ENCODE peak calls at places on chromosomes 7 and 10, in nine cellular contexts. I is dorsolateral prefrontal cortex; L is B cell; G is CD8-positive, alpha-beta T cell; S is suprapubic skin; T is pancreas; V is WERI-Rb-1; Y is MM.1S; R is osteoblast. X is an unnamed sample.

GRCh38 chr10:132549416-132549815 is 11.8 kb downstream of the INPP5A start:
- DNase-seq in I (no peak), S (peak), G (no peak), T (no peak), L (no peak), R (peak), V (no peak), Y (no peak), X (no peak)

GRCh38 chr7:116510795-116511194 is 11.3 kb downstream of the CAV2 start:
- DNase-seq in R (no peak), G (no peak), V (no peak), I (no peak), Y (no peak), T (no peak), S (no peak), L (no peak), X (no peak)

GRCh38 chr10:132265878-132266496 is 41.8 kb downstream of the STK32C start:
- DNase-seq in T (no peak), R (peak), G (no peak), V (no peak), I (no peak), L (no peak), Y (no peak), S (no peak), X (no peak)

GRCh38 chr10:97553575-97554100 is 18.9 kb upstream of the ANKRD2 start:
- DNase-seq in V (peak), L (peak), Y (peak), G (peak), R (peak), I (no peak), T (peak), S (no peak), X (no peak)

GRCh38 chr7:99141334-99141733 is 2.6 kb downstream of the SMURF1 start:
- DNase-seq in V (no peak), G (no peak), I (no peak), L (no peak), T (no peak), R (no peak), Y (no peak), S (no peak), X (no peak)

GRCh38 chr10:130636303-130636702 is 500.1 kb downstream of the GLRX3 start:
- DNase-seq in Y (no peak), R (no peak), V (no peak), I (no peak), G (no peak), L (no peak), S (no peak), T (no peak), X (no peak)

GRCh38 chr10:21510218-21511070 is 15.0 kb downstream of the SKIDA1 start:
- DNase-seq in I (no peak), G (no peak), L (no peak), R (peak), V (no peak), Y (no peak), T (no peak), S (no peak), X (no peak)

GRCh38 chr10:129344956-129345355 is 122.1 kb upstream of the MGMT start:
- DNase-seq in V (no peak), G (no peak), I (no peak), L (no peak), S (no peak), Y (no peak), T (no peak), R (no peak), X (no peak)

GRCh38 chr7:74226633-74227032 is 16.8 kb downstream of the LAT2 start:
- DNase-seq in V (no peak), G (no peak), R (no peak), T (no peak), L (no peak), Y (no peak), S (no peak), I (no peak), X (no peak)

GRCh38 chr7:35792472-35793224 is 8.2 kb upstream of the SEPTIN7 start:
- DNase-seq in I (no peak), L (no peak), V (no peak), S (no peak), R (peak), Y (no peak), G (no peak), T (no peak), X (no peak)

GRCh38 chr7:23106801-23107713 is 1.5 kb downstream of the KLHL7 start:
- DNase-seq in R (no peak), S (no peak), Y (no peak), V (no peak), G (no peak), I (no peak), T (no peak), L (no peak), X (no peak)

GRCh38 chr7:155322530-155322929 is 24.9 kb downstream of the INSIG1 start:
- DNase-seq in S (no peak), Y (no peak), G (no peak), R (no peak), I (no peak), T (no peak), L (no peak), V (no peak), X (no peak)

GRCh38 chr7:87600130-87601124 is at the start of gene ABCB1:
- DNase-seq in S (peak), G (peak), Y (peak), T (peak), L (peak), V (peak), R (peak), I (peak), X (no peak)

GRCh38 chr7:151756076-151756731 is 120.7 kb downstream of the PRKAG2 start:
- DNase-seq in I (no peak), Y (no peak), S (no peak), L (peak), R (peak), G (peak), V (no peak), T (no peak), X (no peak)

GRCh38 chr10:20287951-20288350 is 471.7 kb downstream of the PLXDC2 start:
- DNase-seq in T (no peak), V (no peak), S (no peak), R (no peak), Y (no peak), G (no peak), I (no peak), L (no peak), X (no peak)

GRCh38 chr10:21529236-21529910 is 3.9 kb upstream of the SKIDA1 start:
- DNase-seq in L (no peak), G (no peak), I (no peak), S (no peak), V (no peak), T (no peak), R (peak), Y (no peak), X (no peak)

GRCh38 chr10:133125901-133126300 is 34.1 kb upstream of the KNDC1 start:
- DNase-seq in S (no peak), R (peak), L (peak), I (no peak), T (no peak), V (no peak), Y (no peak), G (no peak), X (no peak)

GRCh38 chr7:40551685-40552576 is 417.1 kb downstream of the SUGCT start:
- DNase-seq in V (peak), G (no peak), Y (peak), T (no peak), I (no peak), L (no peak), S (no peak), R (peak), X (no peak)

GRCh38 chr7:34488766-34489165 is 169.3 kb upstream of the NPSR1 start:
- DNase-seq in Y (no peak), L (no peak), I (no peak), T (no peak), R (no peak), S (no peak), V (no peak), G (no peak), X (no peak)

GRCh38 chr10:10891437-10891836 is 126.2 kb upstream of the CELF2 start:
- DNase-seq in Y (no peak), G (no peak), R (peak), S (no peak), L (no peak), V (no peak), T (no peak), I (no peak), X (no peak)

GRCh38 chr10:117216611-117217195 is 19.4 kb downstream of the KCNK18 start:
- DNase-seq in S (no peak), Y (peak), R (peak), L (peak), G (peak), T (peak), V (peak), I (peak), X (peak)

GRCh38 chr7:130734525-130735272 is 692 bp upstream of the KLF14 start:
- DNase-seq in S (no peak), I (no peak), V (no peak), G (no peak), T (no peak), L (no peak), R (peak), Y (peak), X (no peak)

GRCh38 chr10:480928-481551 is 208.4 kb downstream of the DIP2C start:
- DNase-seq in V (no peak), S (no peak), Y (no peak), G (no peak), R (no peak), L (no peak), T (no peak), I (no peak), X (no peak)

GRCh38 chr10:114504769-114505579 is 100.7 kb upstream of the AFAP1L2 start:
- DNase-seq in T (peak), V (no peak), I (no peak), R (no peak), G (no peak), S (no peak), Y (no peak), L (no peak), X (no peak)

GRCh38 chr10:24882047-24882698 is 70.2 kb downstream of the PRTFDC1 start:
- DNase-seq in V (no peak), T (no peak), G (peak), I (no peak), Y (no peak), R (no peak), S (no peak), L (peak), X (no peak)

GRCh38 chr10:125782055-125782454 is 6.4 kb upstream of the MMP21 start:
- DNase-seq in V (no peak), I (no peak), Y (no peak), G (no peak), T (no peak), L (no peak), S (no peak), R (no peak), X (no peak)

GRCh38 chr10:117746541-117747195 is 204.1 kb downstream of the EMX2 start:
- DNase-seq in T (no peak), V (no peak), G (no peak), L (no peak), S (no peak), I (no peak), R (no peak), Y (no peak), X (no peak)

GRCh38 chr7:47100815-47101435 is 481.0 kb downstream of the TNS3 start:
- DNase-seq in T (peak), L (no peak), G (no peak), I (no peak), S (no peak), Y (peak), R (peak), V (peak), X (no peak)

GRCh38 chr7:4277936-4278335 is 404.2 kb upstream of the FOXK1 start:
- DNase-seq in V (no peak), Y (no peak), T (no peak), I (no peak), R (no peak), S (peak), L (no peak), G (no peak), X (no peak)

DNA sequence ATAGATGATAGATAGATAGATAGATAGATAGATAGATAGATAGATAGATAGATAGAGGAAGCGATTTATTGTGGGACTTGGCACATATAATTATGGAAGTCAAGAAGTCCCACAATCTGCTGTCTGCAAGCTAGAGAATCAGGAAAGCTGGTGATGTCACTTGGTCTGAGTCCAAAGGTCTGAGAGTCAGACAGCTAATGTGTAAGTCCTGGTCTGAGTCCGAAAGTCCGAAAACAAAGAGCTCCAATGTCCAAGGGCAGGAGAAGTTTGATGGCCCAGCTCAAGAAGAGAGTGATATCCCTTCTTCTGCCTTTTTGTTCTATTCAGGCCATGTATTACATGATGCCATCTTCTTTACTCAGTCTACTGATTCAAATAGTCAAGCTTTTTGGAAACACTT is 53.8 kb upstream of the TCF7L2 start:
- DNase-seq in Y (no peak), V (no peak), T (no peak), L (no peak), I (no peak), S (no peak), G (no peak), R (no peak), X (no peak)
- TF ChIP-seq CTCF in Y (no peak), V (no peak), T (no peak), L (no peak), I (no peak), S (no peak), G (no peak), R (no peak), X (no peak)

DNA sequence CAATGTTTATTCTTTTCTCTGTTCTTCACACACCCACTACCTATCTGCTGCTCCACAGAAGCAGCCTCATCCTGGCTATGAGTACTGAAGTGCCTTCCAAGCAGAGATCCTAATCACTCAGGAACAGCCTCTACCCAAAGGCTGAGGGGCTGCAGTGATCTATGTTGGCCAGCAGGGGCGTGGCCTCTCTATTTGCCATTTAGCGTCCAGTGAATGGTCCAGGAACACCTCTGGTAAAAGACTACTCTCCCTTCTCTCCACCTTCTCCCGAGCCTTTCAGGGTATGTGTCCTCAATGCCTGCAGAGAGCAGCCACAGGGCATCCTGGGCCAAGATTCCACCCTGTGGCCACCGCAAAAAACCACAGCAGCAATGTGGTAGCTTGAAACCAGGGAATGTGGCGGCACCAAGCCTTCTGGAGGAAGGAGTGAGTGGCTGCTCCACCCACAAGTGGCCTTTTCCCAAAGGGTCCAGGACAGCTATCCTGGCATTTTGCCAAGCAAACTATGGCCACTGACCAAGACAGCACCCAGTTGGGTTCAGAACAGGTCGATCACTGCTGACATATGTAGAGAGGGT is 70.9 kb downstream of the SYPL1 start:
- DNase-seq in R (no peak), L (no peak), Y (peak), T (peak), G (no peak), I (no peak), V (peak), S (no peak), X (peak)
- TF ChIP-seq CTCF in R (peak), L (peak), Y (peak), T (peak), G (peak), I (peak), V (peak), S (peak), X (peak)

DNA sequence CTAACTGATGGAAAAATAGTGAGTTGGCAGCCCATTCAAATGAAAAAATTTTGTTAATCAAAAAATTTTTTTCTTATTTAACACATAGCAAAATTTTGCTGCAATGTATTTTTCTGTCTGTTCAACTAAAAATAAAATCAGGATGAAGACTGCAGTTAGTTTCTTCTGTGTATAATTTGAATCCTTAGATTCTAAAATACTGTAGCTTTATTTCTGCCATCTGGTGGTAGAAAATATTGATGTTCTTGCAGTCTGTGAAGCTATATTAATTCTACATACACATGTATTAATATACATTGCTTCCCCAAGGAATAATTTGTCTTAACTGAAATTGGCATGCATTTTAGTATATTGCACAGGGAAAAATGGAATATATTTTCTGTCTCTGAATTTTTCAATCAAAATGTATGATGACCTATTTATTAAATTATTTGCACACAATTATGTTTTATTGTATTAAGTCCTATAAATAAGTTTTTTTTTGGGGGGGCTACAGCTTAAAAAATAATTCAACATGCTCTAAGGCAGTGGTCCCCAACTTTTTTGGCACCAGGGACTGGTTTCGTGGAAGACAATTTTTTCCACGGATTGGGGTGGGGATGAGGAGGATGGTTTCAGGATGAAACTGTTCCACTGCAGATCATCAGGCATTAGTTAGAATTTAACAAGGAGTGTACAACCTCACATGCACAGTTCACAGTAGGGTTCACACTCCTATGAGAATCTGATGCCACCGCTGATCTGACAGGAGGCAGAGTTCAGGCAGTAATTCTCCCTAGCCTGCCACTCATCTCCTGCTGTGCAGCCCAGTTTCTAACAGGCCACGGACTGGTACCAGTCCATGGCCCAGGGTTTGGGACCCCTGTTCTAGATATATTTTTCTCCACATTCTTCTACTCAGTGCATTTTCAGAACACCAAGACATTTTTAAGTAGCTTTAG is 119.4 kb downstream of the GNAT3 start:
- DNase-seq in S (no peak), G (no peak), V (no peak), T (no peak), Y (peak), R (no peak), I (no peak), L (no peak), X (no peak)
- TF ChIP-seq CTCF in S (peak), G (peak), V (no peak), T (no peak), Y (peak), R (peak), I (peak), L (no peak), X (peak)

GRCh38 chr10:122051609-122052385 is 62.8 kb downstream of the TACC2 start:
- DNase-seq in V (peak), L (no peak), I (no peak), S (no peak), Y (no peak), R (peak), T (peak), G (no peak), X (no peak)
- TF ChIP-seq CTCF in V (peak), L (no peak), I (peak), S (peak), Y (peak), R (peak), T (peak), G (no peak), X (peak)

GRCh38 chr10:72215611-72216549 is at the start of the genes ANAPC16 and ASCC1:
- DNase-seq in L (peak), T (peak), S (peak), R (peak), V (peak), Y (peak), I (peak), G (peak), X (peak)
- TF ChIP-seq CTCF in L (no peak), T (no peak), S (no peak), R (no peak), V (no peak), Y (no peak), I (peak), G (no peak), X (no peak)

DNA sequence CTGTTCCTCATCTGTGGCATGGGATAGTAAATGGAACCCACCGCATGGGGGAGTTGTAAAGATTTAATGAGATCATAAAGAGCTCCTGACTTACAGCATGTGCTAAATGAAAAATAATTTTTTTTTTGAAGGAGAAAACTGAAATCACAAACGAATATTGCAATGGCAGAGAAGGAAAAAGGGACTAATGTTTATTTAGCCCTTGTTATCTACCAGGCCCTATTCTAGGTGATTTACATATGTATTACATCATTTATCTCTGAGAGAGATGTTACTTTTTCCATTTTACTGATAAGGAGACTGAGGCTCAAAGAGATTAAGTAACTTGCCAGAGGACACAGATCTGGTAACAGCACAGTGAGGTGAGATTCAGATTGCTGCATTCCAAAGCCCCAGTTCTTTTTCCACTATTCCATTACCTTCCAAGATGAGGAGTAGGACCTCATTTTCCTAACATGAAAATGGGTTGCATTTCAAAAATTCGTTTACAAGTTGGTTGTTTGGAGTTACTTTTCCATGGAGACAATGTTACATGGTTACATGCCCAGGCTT is 28.6 kb downstream of the VCL start:
- DNase-seq in I (no peak), T (no peak), V (no peak), G (no peak), L (no peak), R (no peak), S (no peak), Y (no peak), X (no peak)
- TF ChIP-seq CTCF in I (no peak), T (no peak), V (no peak), G (no peak), L (no peak), R (no peak), S (no peak), Y (no peak), X (no peak)

DNA sequence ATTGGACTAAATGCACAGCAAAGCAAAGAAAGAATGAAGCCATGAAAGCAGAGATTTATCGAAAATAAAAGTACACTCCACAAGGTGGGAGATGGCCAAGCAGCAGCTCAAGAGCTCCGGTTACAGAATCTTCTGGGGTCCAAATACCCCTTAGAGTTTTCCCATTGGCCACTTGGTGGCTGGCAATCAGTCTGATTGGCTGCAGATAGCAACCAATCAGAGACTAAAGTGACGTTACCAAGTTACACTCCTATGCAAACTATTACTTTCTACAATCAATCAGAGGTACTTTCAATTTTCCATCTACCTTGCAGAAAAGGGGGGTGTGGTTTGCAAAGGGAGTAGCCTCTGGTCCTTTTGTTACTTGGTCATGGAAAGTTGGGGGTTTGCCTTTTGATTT is 58.0 kb upstream of the AUTS2 start:
- DNase-seq in L (no peak), S (no peak), T (no peak), R (no peak), Y (no peak), G (no peak), V (no peak), I (no peak), X (no peak)
- TF ChIP-seq CTCF in L (no peak), S (no peak), T (no peak), R (no peak), Y (no peak), G (no peak), V (no peak), I (no peak), X (no peak)

GRCh38 chr7:143395187-143396149 is 13.2 kb downstream of the EPHA1 start:
- DNase-seq in L (no peak), V (no peak), I (no peak), S (no peak), R (peak), T (no peak), Y (no peak), G (no peak), X (no peak)
- TF ChIP-seq CTCF in L (no peak), V (peak), I (no peak), S (no peak), R (peak), T (no peak), Y (no peak), G (no peak), X (no peak)

X was measured in D721Med.